ENCODE peak calls at places on chromosomes 4 and X, in ten cellular contexts. N, I, F, G, W, T, K, V, J and A are unnamed samples.

GRCh38 chr4:41222259-41222658 is 7.9 kb upstream of the APBB2 start:
- DNase-seq in N (no peak), I (no peak), F (no peak), G (no peak), W (no peak), T (no peak), K (no peak), V (no peak), J (no peak), A (no peak)

GRCh38 chrX:19377799-19378198 is 34.1 kb downstream of the PDHA1 start:
- DNase-seq in N (no peak), I (no peak), F (no peak), G (no peak), W (no peak), T (no peak), K (no peak), V (no peak), J (no peak), A (no peak)

GRCh38 chr4:37002625-37003024 is 241.9 kb upstream of the NWD2 start:
- DNase-seq in N (no peak), I (no peak), F (no peak), G (no peak), W (no peak), T (no peak), K (no peak), V (no peak), J (no peak), A (no peak)

GRCh38 chr4:56773346-56773745 is 48.2 kb downstream of the SPINK2 start:
- DNase-seq in N (no peak), I (no peak), F (no peak), G (no peak), W (no peak), T (no peak), K (no peak), V (no peak), J (no peak), A (no peak)

GRCh38 chr4:70463335-70463734 is 8.7 kb upstream of the MUC7 start:
- DNase-seq in N (no peak), I (no peak), F (no peak), G (no peak), W (no peak), T (no peak), K (no peak), V (no peak), J (no peak), A (no peak)

GRCh38 chr4:135408109-135408508 is 1206.5 kb upstream of the PABPC4L start:
- DNase-seq in N (no peak), I (no peak), F (no peak), G (no peak), W (no peak), T (no peak), K (no peak), V (no peak), J (no peak), A (no peak)

GRCh38 chr4:81786063-81786763 is 314.5 kb upstream of the RASGEF1B start:
- DNase-seq in N (no peak), I (peak; percentile 2), F (no peak), G (no peak), W (no peak), T (no peak), K (no peak), V (no peak), J (peak; percentile 27), A (no peak)

GRCh38 chr4:2069161-2069971 is 10.2 kb downstream of the NAT8L start:
- DNase-seq in N (no peak), I (no peak), F (no peak), G (peak; percentile 14), W (no peak), T (no peak), K (no peak), V (no peak), J (no peak), A (no peak)

GRCh38 chr4:73989031-73989430 is 1.0 kb upstream of the PPBP start:
- DNase-seq in N (no peak), I (no peak), F (no peak), G (no peak), W (no peak), T (no peak), K (no peak), V (no peak), J (no peak), A (no peak)
- TF ChIP-seq CTCF in N (no peak), I (no peak), F (no peak), G (no peak), W (no peak), T (no peak), K (no peak), V (no peak), J (no peak), A (no peak)

GRCh38 chrX:41275661-41276609 is 58.0 kb upstream of the DDX3X start:
- DNase-seq in N (peak; percentile 61), I (peak; percentile 62), F (peak; percentile 16), G (peak; percentile 54), W (peak; percentile 49), T (peak; percentile 65), K (peak; percentile 24), V (peak; percentile 48), J (peak; percentile 32), A (peak; percentile 79)
- TF ChIP-seq CTCF in N (no peak), I (peak; percentile 44), F (no peak), G (no peak), W (peak; percentile 38), T (peak; percentile 14), K (peak; percentile 60), V (peak; percentile 36), J (peak; percentile 65), A (peak; percentile 55)

DNA sequence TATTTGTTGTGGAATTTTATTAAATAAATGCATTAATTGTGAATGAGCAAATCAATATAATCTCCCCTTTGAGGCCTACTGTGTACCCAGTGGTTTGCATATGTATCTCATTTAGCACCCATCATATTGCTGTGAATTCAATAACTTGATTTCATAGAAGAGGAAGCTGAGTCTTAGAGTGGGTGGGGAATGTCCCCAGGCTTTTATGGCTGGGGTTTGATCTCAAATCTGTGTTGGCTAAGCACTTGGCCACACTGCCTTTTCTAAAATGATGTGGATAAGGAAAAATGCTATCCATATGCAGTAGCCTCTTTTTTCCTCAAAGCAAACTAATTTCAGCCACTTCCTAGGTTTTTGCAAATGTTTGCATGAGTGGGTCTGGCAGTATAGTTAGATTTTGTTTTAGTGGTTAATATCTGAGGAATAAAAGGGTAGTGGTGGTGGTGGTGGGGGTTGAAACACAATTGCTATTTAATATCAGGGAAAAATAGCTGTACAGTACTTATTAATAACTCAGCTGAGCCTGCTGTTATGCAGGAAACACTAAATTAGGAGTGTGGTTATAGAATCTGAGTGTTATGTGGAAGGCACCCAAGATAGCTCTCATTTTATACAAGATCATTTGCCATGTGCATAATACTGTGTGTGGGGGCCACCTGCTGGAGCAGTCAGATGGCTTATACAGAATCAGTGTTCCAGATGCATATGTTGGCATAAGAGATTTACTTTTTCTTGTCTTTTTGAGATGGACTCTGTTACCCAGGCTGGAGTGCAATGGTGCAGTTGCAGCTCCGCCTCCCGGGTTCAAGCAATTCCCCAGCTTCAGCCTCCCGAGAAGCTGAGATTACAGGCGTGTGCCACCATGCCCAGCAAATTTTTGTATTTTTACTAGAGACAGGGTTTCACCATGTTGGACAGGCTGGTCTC is 108.0 kb downstream of the TMEM131L start:
- DNase-seq in N (peak; percentile 18), I (peak; percentile 85), F (peak; percentile 42), G (no peak), W (no peak), T (peak; percentile 80), K (peak; percentile 60), V (peak; percentile 81), J (peak; percentile 83), A (peak; percentile 51)
- TF ChIP-seq CTCF in N (no peak), I (peak; percentile 72), F (peak; percentile 67), G (no peak), W (peak; percentile 81), T (peak; percentile 66), K (peak; percentile 80), V (peak; percentile 77), J (peak; percentile 85), A (peak; percentile 23)

GRCh38 chr4:87543835-87544461 is 14.8 kb upstream of the SPARCL1 start:
- DNase-seq in N (peak; percentile 20), I (peak; percentile 78), F (no peak), G (peak; percentile 23), W (no peak), T (peak; percentile 4), K (peak; percentile 7), V (peak; percentile 58), J (peak; percentile 59), A (no peak)
- TF ChIP-seq CTCF in N (peak; percentile 23), I (peak; percentile 70), F (no peak), G (peak; percentile 38), W (peak; percentile 35), T (peak; percentile 27), K (peak; percentile 57), V (peak; percentile 70), J (peak; percentile 77), A (no peak)

GRCh38 chr4:152957437-152958185 is 21.5 kb downstream of the FHDC1 start:
- DNase-seq in N (no peak), I (no peak), F (peak; percentile 33), G (no peak), W (no peak), T (no peak), K (no peak), V (no peak), J (no peak), A (no peak)
- TF ChIP-seq CTCF in N (no peak), I (no peak), F (no peak), G (no peak), W (no peak), T (no peak), K (no peak), V (no peak), J (peak; percentile 19), A (no peak)

GRCh38 chr4:77734928-77735327 is 84.2 kb downstream of the CNOT6L start:
- DNase-seq in N (no peak), I (peak; percentile 63), F (peak; percentile 19), G (no peak), W (no peak), T (peak; percentile 67), K (peak; percentile 20), V (peak; percentile 59), J (peak; percentile 77), A (peak; percentile 44)
- TF ChIP-seq CTCF in N (no peak), I (no peak), F (no peak), G (no peak), W (no peak), T (no peak), K (no peak), V (no peak), J (peak; percentile 12), A (no peak)

GRCh38 chr4:44578954-44579353 is 72.5 kb downstream of the YIPF7 start:
- DNase-seq in N (no peak), I (no peak), F (no peak), G (no peak), W (no peak), T (no peak), K (no peak), V (no peak), J (no peak), A (no peak)

GRCh38 chr4:44580231-44580630 is 71.2 kb downstream of the YIPF7 start:
- DNase-seq in N (no peak), I (no peak), F (no peak), G (no peak), W (no peak), T (no peak), K (no peak), V (no peak), J (no peak), A (no peak)

GRCh38 chr4:44583393-44583792 is 68.0 kb downstream of the YIPF7 start:
- DNase-seq in N (peak; percentile 9), I (no peak), F (no peak), G (peak; percentile 10), W (no peak), T (no peak), K (no peak), V (no peak), J (no peak), A (peak; percentile 9)
- TF ChIP-seq CTCF in N (peak; percentile 54), I (no peak), F (no peak), G (no peak), W (peak; percentile 18), T (no peak), K (no peak), V (no peak), J (no peak), A (peak; percentile 15)